ENCODE peak calls at places on chromosomes 7 and 10, in four cellular contexts. Y, H, K and W are unnamed samples.

GRCh38 chr10:89520711-89521110 is 14.7 kb downstream of the SLC16A12 start:
- DNase-seq in Y (no peak), K (no peak), H (no peak), W (no peak)

GRCh38 chr7:100678291-100678984 is 4.9 kb downstream of the GNB2 start:
- DNase-seq in K (no peak), Y (no peak), H (peak; percentile 15), W (no peak)

GRCh38 chr10:46545861-46546590 is 10.4 kb downstream of the GPRIN2 start:
- DNase-seq in K (no peak), Y (no peak), H (peak; percentile 19), W (no peak)

GRCh38 chr10:127694580-127695193 is 42.3 kb upstream of the FOXI2 start:
- DNase-seq in H (peak; percentile 81), K (no peak), Y (no peak), W (peak; percentile 73)

GRCh38 chr7:45036317-45036716 is 36.3 kb downstream of the CCM2 start:
- DNase-seq in K (no peak), H (no peak), Y (no peak), W (no peak)

GRCh38 chr10:88786032-88786770 is 16.3 kb upstream of the LIPM start:
- DNase-seq in Y (no peak), H (no peak), K (no peak), W (no peak)

GRCh38 chr10:132616170-132616994 is 78.8 kb downstream of the INPP5A start:
- DNase-seq in K (no peak), H (no peak), Y (no peak), W (no peak)

GRCh38 chr10:86261933-86262665 is 104.5 kb downstream of the GRID1 start:
- DNase-seq in Y (no peak), H (no peak), K (no peak), W (peak; percentile 55)

GRCh38 chr10:122286872-122287271 is 15.8 kb downstream of the BTBD16 start:
- DNase-seq in H (peak; percentile 60), K (no peak), Y (peak; percentile 46), W (no peak)

GRCh38 chr10:11691319-11691755 is 50.8 kb upstream of the ECHDC3 start:
- DNase-seq in Y (no peak), H (no peak), K (no peak), W (no peak)

GRCh38 chr10:88012627-88013026 is 149.2 kb downstream of the PTEN start:
- DNase-seq in K (no peak), Y (peak; percentile 16), H (no peak), W (no peak)

GRCh38 chr10:33484787-33485186 is 150.3 kb upstream of the NRP1 start:
- DNase-seq in H (no peak), K (no peak), Y (peak; percentile 80), W (no peak)

GRCh38 chr10:373516-374309 is 238.5 kb downstream of the ZMYND11 start:
- DNase-seq in Y (peak; percentile 86), H (no peak), K (no peak), W (no peak)

GRCh38 chr10:3295501-3296005 is 123.0 kb upstream of the PITRM1 start:
- DNase-seq in Y (no peak), H (no peak), K (no peak), W (no peak)

GRCh38 chr10:25556457-25556856 is 377.6 kb upstream of the MYO3A start:
- DNase-seq in H (no peak), K (peak; percentile 32), Y (peak; percentile 97), W (no peak)

GRCh38 chr7:130490287-130490686 is 1.6 kb upstream of the MEST start:
- DNase-seq in Y (no peak), H (peak; percentile 40), K (no peak), W (peak; percentile 57)

GRCh38 chr10:122114156-122114747 is 125.3 kb downstream of the TACC2 start:
- DNase-seq in K (no peak), Y (no peak), H (peak; percentile 54), W (no peak)

GRCh38 chr7:14420768-14421167 is 431.3 kb upstream of the ETV1 start:
- DNase-seq in K (no peak), Y (no peak), H (no peak), W (no peak)

GRCh38 chr7:67692425-67692824 is 695.8 kb downstream of the TYW1 start:
- DNase-seq in K (no peak), Y (no peak), H (no peak), W (no peak)

GRCh38 chr10:93309062-93309461 is 173.1 kb downstream of the MYOF start:
- DNase-seq in K (no peak), H (no peak), Y (peak; percentile 39), W (no peak)

GRCh38 chr10:121988361-121989324 is at the start of gene TACC2:
- DNase-seq in H (no peak), Y (no peak), K (no peak), W (no peak)

GRCh38 chr10:102682441-102682840 is 31.8 kb downstream of the ARL3 start:
- DNase-seq in K (no peak), Y (no peak), H (no peak), W (no peak)